ENCODE peak calls at places on chromosomes 3 and 15, in nine cellular contexts. One of them, this sample, is unnamed.

GRCh38 chr3:129690406-129690805 is 83.9 kb upstream of the PLXND1 start:
- DNase-seq in SW480: peak; percentile 79
- DNase-seq in NCI-H774: peak; percentile 59
- DNase-seq in ovary: peak; percentile 33
- DNase-seq in SIG-M5: peak; percentile 61
- DNase-seq in H54: peak; percentile 33
- DNase-seq in stimulated activated CD4-positive, alpha-beta T cell treated with anti-CD3 and anti-CD28 coated beads, TNF-alpha, amount 100 ng/mL, for 1 hour: peak; percentile 6
- DNase-seq in hypothalamus: no peak
- DNase-seq in left colon: no peak
- DNase-seq in this sample: no peak

GRCh38 chr3:130849111-130849552 is 44.8 kb upstream of the ATP2C1 start:
- DNase-seq in left colon: peak; percentile 81
- DNase-seq in SW480: no peak
- DNase-seq in NCI-H774: peak; percentile 76
- DNase-seq in H54: no peak
- DNase-seq in stimulated activated CD4-positive, alpha-beta T cell treated with anti-CD3 and anti-CD28 coated beads, TNF-alpha, amount 100 ng/mL, for 1 hour: no peak
- DNase-seq in hypothalamus: no peak
- DNase-seq in ovary: no peak
- DNase-seq in SIG-M5: no peak
- DNase-seq in this sample: no peak

GRCh38 chr3:66991478-66991877 is 6.6 kb upstream of the KBTBD8 start:
- DNase-seq in NCI-H774: no peak
- DNase-seq in SIG-M5: no peak
- DNase-seq in hypothalamus: no peak
- DNase-seq in ovary: no peak
- DNase-seq in H54: no peak
- DNase-seq in stimulated activated CD4-positive, alpha-beta T cell treated with anti-CD3 and anti-CD28 coated beads, TNF-alpha, amount 100 ng/mL, for 1 hour: no peak
- DNase-seq in left colon: no peak
- DNase-seq in SW480: no peak
- DNase-seq in this sample: no peak

GRCh38 chr3:74442683-74443082 is 171.8 kb downstream of the CNTN3 start:
- DNase-seq in left colon: no peak
- DNase-seq in SIG-M5: no peak
- DNase-seq in hypothalamus: no peak
- DNase-seq in stimulated activated CD4-positive, alpha-beta T cell treated with anti-CD3 and anti-CD28 coated beads, TNF-alpha, amount 100 ng/mL, for 1 hour: no peak
- DNase-seq in H54: no peak
- DNase-seq in ovary: no peak
- DNase-seq in SW480: no peak
- DNase-seq in NCI-H774: no peak
- DNase-seq in this sample: no peak

GRCh38 chr15:70198441-70199123 is 100.9 kb upstream of the TLE3 start:
- DNase-seq in SW480: no peak
- DNase-seq in stimulated activated CD4-positive, alpha-beta T cell treated with anti-CD3 and anti-CD28 coated beads, TNF-alpha, amount 100 ng/mL, for 1 hour: no peak
- DNase-seq in ovary: no peak
- DNase-seq in SIG-M5: no peak
- DNase-seq in hypothalamus: no peak
- DNase-seq in left colon: no peak
- DNase-seq in H54: no peak
- DNase-seq in NCI-H774: no peak
- DNase-seq in this sample: no peak

GRCh38 chr15:69576035-69576526 is 123.5 kb downstream of the RPLP1 start:
- DNase-seq in stimulated activated CD4-positive, alpha-beta T cell treated with anti-CD3 and anti-CD28 coated beads, TNF-alpha, amount 100 ng/mL, for 1 hour: peak; percentile 51
- DNase-seq in H54: peak; percentile 50
- DNase-seq in ovary: no peak
- DNase-seq in NCI-H774: peak; percentile 40
- DNase-seq in SW480: peak; percentile 79
- DNase-seq in SIG-M5: no peak
- DNase-seq in hypothalamus: peak; percentile 8
- DNase-seq in left colon: peak; percentile 49
- DNase-seq in this sample: peak; percentile 88

GRCh38 chr15:39499701-39500100 is 81.2 kb upstream of the THBS1 start:
- DNase-seq in NCI-H774: no peak
- DNase-seq in left colon: no peak
- DNase-seq in SW480: no peak
- DNase-seq in SIG-M5: no peak
- DNase-seq in H54: no peak
- DNase-seq in stimulated activated CD4-positive, alpha-beta T cell treated with anti-CD3 and anti-CD28 coated beads, TNF-alpha, amount 100 ng/mL, for 1 hour: no peak
- DNase-seq in ovary: no peak
- DNase-seq in hypothalamus: no peak
- DNase-seq in this sample: no peak

GRCh38 chr3:53161345-53161819 is 373 bp downstream of the PRKCD start:
- DNase-seq in stimulated activated CD4-positive, alpha-beta T cell treated with anti-CD3 and anti-CD28 coated beads, TNF-alpha, amount 100 ng/mL, for 1 hour: no peak
- DNase-seq in ovary: peak; percentile 33
- DNase-seq in left colon: no peak
- DNase-seq in NCI-H774: no peak
- DNase-seq in SW480: no peak
- DNase-seq in H54: no peak
- DNase-seq in SIG-M5: no peak
- DNase-seq in hypothalamus: no peak
- DNase-seq in this sample: peak; percentile 95

GRCh38 chr3:171890398-171890797 is 47.2 kb downstream of the TMEM212 start:
- DNase-seq in stimulated activated CD4-positive, alpha-beta T cell treated with anti-CD3 and anti-CD28 coated beads, TNF-alpha, amount 100 ng/mL, for 1 hour: no peak
- DNase-seq in hypothalamus: no peak
- DNase-seq in SW480: no peak
- DNase-seq in SIG-M5: no peak
- DNase-seq in left colon: no peak
- DNase-seq in ovary: no peak
- DNase-seq in H54: no peak
- DNase-seq in NCI-H774: no peak
- DNase-seq in this sample: no peak

GRCh38 chr15:76994971-76995945 is at the start of gene PSTPIP1:
- DNase-seq in hypothalamus: no peak
- DNase-seq in SW480: no peak
- DNase-seq in SIG-M5: peak; percentile 12
- DNase-seq in left colon: no peak
- DNase-seq in stimulated activated CD4-positive, alpha-beta T cell treated with anti-CD3 and anti-CD28 coated beads, TNF-alpha, amount 100 ng/mL, for 1 hour: peak; percentile 51
- DNase-seq in H54: no peak
- DNase-seq in ovary: peak; percentile 30
- DNase-seq in NCI-H774: no peak
- DNase-seq in this sample: peak; percentile 71

GRCh38 chr15:53693729-53694533 is 65.5 kb downstream of the WDR72 start:
- DNase-seq in NCI-H774: no peak
- DNase-seq in H54: no peak
- DNase-seq in SIG-M5: no peak
- DNase-seq in ovary: peak; percentile 25
- DNase-seq in left colon: no peak
- DNase-seq in SW480: no peak
- DNase-seq in hypothalamus: no peak
- DNase-seq in stimulated activated CD4-positive, alpha-beta T cell treated with anti-CD3 and anti-CD28 coated beads, TNF-alpha, amount 100 ng/mL, for 1 hour: no peak
- DNase-seq in this sample: no peak

GRCh38 chr15:87032291-87032690 is 952.6 kb downstream of the AGBL1 start:
- DNase-seq in hypothalamus: no peak
- DNase-seq in NCI-H774: no peak
- DNase-seq in ovary: no peak
- DNase-seq in stimulated activated CD4-positive, alpha-beta T cell treated with anti-CD3 and anti-CD28 coated beads, TNF-alpha, amount 100 ng/mL, for 1 hour: no peak
- DNase-seq in left colon: no peak
- DNase-seq in SIG-M5: no peak
- DNase-seq in H54: no peak
- DNase-seq in SW480: no peak
- DNase-seq in this sample: no peak

GRCh38 chr3:53489401-53490130 is 4.8 kb upstream of the CACNA1D start:
- DNase-seq in stimulated activated CD4-positive, alpha-beta T cell treated with anti-CD3 and anti-CD28 coated beads, TNF-alpha, amount 100 ng/mL, for 1 hour: no peak
- DNase-seq in left colon: no peak
- DNase-seq in ovary: no peak
- DNase-seq in NCI-H774: no peak
- DNase-seq in hypothalamus: no peak
- DNase-seq in SIG-M5: no peak
- DNase-seq in H54: no peak
- DNase-seq in SW480: no peak
- DNase-seq in this sample: no peak

GRCh38 chr3:197002701-197003454 is 26.7 kb downstream of the MELTF start:
- DNase-seq in hypothalamus: peak; percentile 37
- DNase-seq in left colon: peak; percentile 85
- DNase-seq in SIG-M5: no peak
- DNase-seq in stimulated activated CD4-positive, alpha-beta T cell treated with anti-CD3 and anti-CD28 coated beads, TNF-alpha, amount 100 ng/mL, for 1 hour: peak; percentile 71
- DNase-seq in NCI-H774: peak; percentile 95
- DNase-seq in ovary: peak; percentile 78
- DNase-seq in SW480: peak; percentile 92
- DNase-seq in H54: peak; percentile 98
- DNase-seq in this sample: peak; percentile 100

GRCh38 chr3:133361011-133361410 is 38.8 kb upstream of the BFSP2 start:
- DNase-seq in left colon: no peak
- DNase-seq in SIG-M5: no peak
- DNase-seq in NCI-H774: no peak
- DNase-seq in ovary: no peak
- DNase-seq in H54: no peak
- DNase-seq in hypothalamus: no peak
- DNase-seq in SW480: no peak
- DNase-seq in stimulated activated CD4-positive, alpha-beta T cell treated with anti-CD3 and anti-CD28 coated beads, TNF-alpha, amount 100 ng/mL, for 1 hour: no peak
- DNase-seq in this sample: no peak

GRCh38 chr3:98359993-98360675 is 6.5 kb downstream of the OR5K4 start:
- DNase-seq in left colon: no peak
- DNase-seq in H54: no peak
- DNase-seq in SW480: no peak
- DNase-seq in NCI-H774: no peak
- DNase-seq in stimulated activated CD4-positive, alpha-beta T cell treated with anti-CD3 and anti-CD28 coated beads, TNF-alpha, amount 100 ng/mL, for 1 hour: no peak
- DNase-seq in hypothalamus: no peak
- DNase-seq in ovary: no peak
- DNase-seq in SIG-M5: no peak
- DNase-seq in this sample: no peak

GRCh38 chr15:29377141-29377540 is 107.5 kb upstream of the NSMCE3 start:
- DNase-seq in stimulated activated CD4-positive, alpha-beta T cell treated with anti-CD3 and anti-CD28 coated beads, TNF-alpha, amount 100 ng/mL, for 1 hour: no peak
- DNase-seq in SIG-M5: no peak
- DNase-seq in hypothalamus: no peak
- DNase-seq in SW480: peak; percentile 22
- DNase-seq in left colon: no peak
- DNase-seq in ovary: no peak
- DNase-seq in H54: no peak
- DNase-seq in NCI-H774: no peak
- DNase-seq in this sample: no peak

GRCh38 chr3:126340081-126340511 is 17.1 kb downstream of the KLF15 start:
- DNase-seq in hypothalamus: no peak
- DNase-seq in NCI-H774: no peak
- DNase-seq in H54: no peak
- DNase-seq in left colon: no peak
- DNase-seq in stimulated activated CD4-positive, alpha-beta T cell treated with anti-CD3 and anti-CD28 coated beads, TNF-alpha, amount 100 ng/mL, for 1 hour: no peak
- DNase-seq in SW480: no peak
- DNase-seq in SIG-M5: no peak
- DNase-seq in ovary: peak; percentile 15
- DNase-seq in this sample: peak; percentile 99

GRCh38 chr15:50825946-50826345 is 60.4 kb upstream of the SPPL2A start:
- DNase-seq in SIG-M5: no peak
- DNase-seq in NCI-H774: no peak
- DNase-seq in H54: no peak
- DNase-seq in left colon: no peak
- DNase-seq in SW480: no peak
- DNase-seq in hypothalamus: no peak
- DNase-seq in ovary: no peak
- DNase-seq in stimulated activated CD4-positive, alpha-beta T cell treated with anti-CD3 and anti-CD28 coated beads, TNF-alpha, amount 100 ng/mL, for 1 hour: no peak
- DNase-seq in this sample: no peak

GRCh38 chr3:81726735-81727134 is 34.7 kb downstream of the GBE1 start:
- DNase-seq in H54: no peak
- DNase-seq in left colon: no peak
- DNase-seq in stimulated activated CD4-positive, alpha-beta T cell treated with anti-CD3 and anti-CD28 coated beads, TNF-alpha, amount 100 ng/mL, for 1 hour: no peak
- DNase-seq in hypothalamus: no peak
- DNase-seq in SIG-M5: no peak
- DNase-seq in SW480: no peak
- DNase-seq in NCI-H774: no peak
- DNase-seq in ovary: no peak
- DNase-seq in this sample: no peak

GRCh38 chr15:94000603-94001002 is 230.8 kb upstream of the MCTP2 start:
- DNase-seq in SIG-M5: no peak
- DNase-seq in SW480: no peak
- DNase-seq in NCI-H774: no peak
- DNase-seq in left colon: no peak
- DNase-seq in ovary: no peak
- DNase-seq in H54: no peak
- DNase-seq in stimulated activated CD4-positive, alpha-beta T cell treated with anti-CD3 and anti-CD28 coated beads, TNF-alpha, amount 100 ng/mL, for 1 hour: no peak
- DNase-seq in hypothalamus: no peak
- DNase-seq in this sample: no peak

GRCh38 chr3:100455841-100456550 is 36.4 kb upstream of the TMEM45A start:
- DNase-seq in H54: no peak
- DNase-seq in stimulated activated CD4-positive, alpha-beta T cell treated with anti-CD3 and anti-CD28 coated beads, TNF-alpha, amount 100 ng/mL, for 1 hour: no peak
- DNase-seq in left colon: no peak
- DNase-seq in hypothalamus: no peak
- DNase-seq in SIG-M5: no peak
- DNase-seq in ovary: no peak
- DNase-seq in NCI-H774: no peak
- DNase-seq in SW480: no peak
- DNase-seq in this sample: no peak

GRCh38 chr15:27827336-27827735 is 271.8 kb downstream of the OCA2 start:
- DNase-seq in stimulated activated CD4-positive, alpha-beta T cell treated with anti-CD3 and anti-CD28 coated beads, TNF-alpha, amount 100 ng/mL, for 1 hour: no peak
- DNase-seq in hypothalamus: no peak
- DNase-seq in ovary: no peak
- DNase-seq in H54: no peak
- DNase-seq in left colon: no peak
- DNase-seq in NCI-H774: no peak
- DNase-seq in SIG-M5: no peak
- DNase-seq in SW480: no peak
- DNase-seq in this sample: no peak

GRCh38 chr15:40939909-40940801 is 11.0 kb downstream of the DLL4 start:
- DNase-seq in SIG-M5: no peak
- DNase-seq in SW480: no peak
- DNase-seq in H54: no peak
- DNase-seq in stimulated activated CD4-positive, alpha-beta T cell treated with anti-CD3 and anti-CD28 coated beads, TNF-alpha, amount 100 ng/mL, for 1 hour: no peak
- DNase-seq in NCI-H774: no peak
- DNase-seq in hypothalamus: no peak
- DNase-seq in ovary: no peak
- DNase-seq in left colon: no peak
- DNase-seq in this sample: peak; percentile 79

GRCh38 chr3:160003520-160004128 is 15.0 kb downstream of the IL12A start:
- DNase-seq in SIG-M5: no peak
- DNase-seq in H54: no peak
- DNase-seq in NCI-H774: peak; percentile 20
- DNase-seq in SW480: peak; percentile 57
- DNase-seq in left colon: peak; percentile 48
- DNase-seq in hypothalamus: peak; percentile 33
- DNase-seq in stimulated activated CD4-positive, alpha-beta T cell treated with anti-CD3 and anti-CD28 coated beads, TNF-alpha, amount 100 ng/mL, for 1 hour: no peak
- DNase-seq in ovary: no peak
- DNase-seq in this sample: peak; percentile 80

GRCh38 chr3:182697345-182697919 is 95.9 kb upstream of the ATP11B start:
- DNase-seq in ovary: no peak
- DNase-seq in left colon: no peak
- DNase-seq in stimulated activated CD4-positive, alpha-beta T cell treated with anti-CD3 and anti-CD28 coated beads, TNF-alpha, amount 100 ng/mL, for 1 hour: no peak
- DNase-seq in SW480: no peak
- DNase-seq in hypothalamus: no peak
- DNase-seq in NCI-H774: peak; percentile 87
- DNase-seq in SIG-M5: no peak
- DNase-seq in H54: no peak
- DNase-seq in this sample: no peak

GRCh38 chr3:167814441-167814951 is 79.0 kb downstream of the SERPINI1 start:
- DNase-seq in left colon: no peak
- DNase-seq in SIG-M5: no peak
- DNase-seq in hypothalamus: peak; percentile 27
- DNase-seq in stimulated activated CD4-positive, alpha-beta T cell treated with anti-CD3 and anti-CD28 coated beads, TNF-alpha, amount 100 ng/mL, for 1 hour: no peak
- DNase-seq in SW480: no peak
- DNase-seq in NCI-H774: peak; percentile 71
- DNase-seq in ovary: no peak
- DNase-seq in H54: peak; percentile 5
- DNase-seq in this sample: peak; percentile 84

GRCh38 chr15:58362262-58362922 is 69.4 kb upstream of the LIPC start:
- DNase-seq in NCI-H774: no peak
- DNase-seq in SW480: no peak
- DNase-seq in H54: no peak
- DNase-seq in SIG-M5: no peak
- DNase-seq in ovary: no peak
- DNase-seq in left colon: no peak
- DNase-seq in hypothalamus: no peak
- DNase-seq in stimulated activated CD4-positive, alpha-beta T cell treated with anti-CD3 and anti-CD28 coated beads, TNF-alpha, amount 100 ng/mL, for 1 hour: no peak
- DNase-seq in this sample: peak; percentile 3

GRCh38 chr15:101432982-101433381 is 56.5 kb downstream of the PCSK6 start:
- DNase-seq in stimulated activated CD4-positive, alpha-beta T cell treated with anti-CD3 and anti-CD28 coated beads, TNF-alpha, amount 100 ng/mL, for 1 hour: no peak
- DNase-seq in NCI-H774: no peak
- DNase-seq in SW480: no peak
- DNase-seq in hypothalamus: no peak
- DNase-seq in SIG-M5: no peak
- DNase-seq in H54: no peak
- DNase-seq in ovary: no peak
- DNase-seq in left colon: no peak
- DNase-seq in this sample: no peak

GRCh38 chr15:52441846-52442245 is 86.8 kb downstream of the MYO5A start:
- DNase-seq in SW480: no peak
- DNase-seq in SIG-M5: no peak
- DNase-seq in hypothalamus: no peak
- DNase-seq in left colon: no peak
- DNase-seq in ovary: no peak
- DNase-seq in H54: no peak
- DNase-seq in NCI-H774: no peak
- DNase-seq in stimulated activated CD4-positive, alpha-beta T cell treated with anti-CD3 and anti-CD28 coated beads, TNF-alpha, amount 100 ng/mL, for 1 hour: no peak
- DNase-seq in this sample: peak; percentile 76

GRCh38 chr15:39025331-39025730 is 460.7 kb upstream of the RASGRP1 start:
- DNase-seq in hypothalamus: no peak
- DNase-seq in NCI-H774: no peak
- DNase-seq in ovary: no peak
- DNase-seq in stimulated activated CD4-positive, alpha-beta T cell treated with anti-CD3 and anti-CD28 coated beads, TNF-alpha, amount 100 ng/mL, for 1 hour: no peak
- DNase-seq in left colon: no peak
- DNase-seq in H54: no peak
- DNase-seq in SW480: no peak
- DNase-seq in SIG-M5: no peak
- DNase-seq in this sample: peak; percentile 73

This sample was measured in osteoblast.